ENCODE peak calls at places on chromosomes 5 and 9, in eight cellular contexts. O is kidney tubule cell, M is cerebellar cortex, C is NCI-H1092 treated with DMSO at 0.1 percent for 48 hours, Q is HTR-8/SVneo, H is occipital lobe, G is RWPE1, U is hepatocyte. S is an unnamed sample.

GRCh38 chr9:2260401-2261306 is 245.5 kb downstream of the SMARCA2 start:
- DNase-seq in O (peak), M (no peak), C (peak), Q (no peak), H (peak), G (peak), U (no peak), S (no peak)

GRCh38 chr9:112820886-112821285 is 69.8 kb downstream of the SLC46A2 start:
- DNase-seq in O (no peak), M (no peak), C (no peak), Q (no peak), H (no peak), G (peak), U (no peak), S (no peak)

GRCh38 chr5:161548472-161549094 is 2.1 kb upstream of the GABRB2 start:
- DNase-seq in O (peak), M (no peak), C (no peak), Q (no peak), H (no peak), G (no peak), U (peak), S (no peak)

GRCh38 chr5:170751631-170752030 is 31.9 kb upstream of the GABRP start:
- DNase-seq in O (no peak), M (no peak), C (peak), Q (no peak), H (no peak), G (no peak), U (no peak), S (no peak)

GRCh38 chr5:59540366-59540765 is 353.2 kb downstream of the PDE4D start:
- DNase-seq in O (no peak), M (peak), C (peak), Q (no peak), H (no peak), G (no peak), U (no peak), S (no peak)

GRCh38 chr5:8340739-8341344 is 471.9 kb downstream of the MTRR start:
- DNase-seq in O (peak), M (peak), C (peak), Q (peak), H (no peak), G (no peak), U (peak), S (peak)

GRCh38 chr9:81032831-81033230 is 656.5 kb downstream of the TLE1 start:
- DNase-seq in O (peak), M (no peak), C (no peak), Q (no peak), H (no peak), G (no peak), U (no peak), S (no peak)

GRCh38 chr9:74458832-74459231 is 38.3 kb upstream of the RORB start:
- DNase-seq in O (no peak), M (no peak), C (no peak), Q (no peak), H (no peak), G (no peak), U (no peak), S (no peak)

GRCh38 chr5:74767579-74767913 is 497 bp downstream of the NSA2 start:
- DNase-seq in O (peak), M (peak), C (no peak), Q (peak), H (no peak), G (peak), U (peak), S (peak)